ENCODE peak calls at places on chromosome 16, in seven cellular contexts. N is nucleus accumbens, K is HTR-8/SVneo, X is hippocampal formation, Y is upper lobe of right lung, B is RWPE1, H is astrocyte of the spinal cord. A is an unnamed sample.

GRCh38 chr16:30743690-30744089 is 4.5 kb upstream of the PHKG2 start:
- DNase-seq in N (no peak), H (no peak), B (no peak), Y (no peak), K (no peak), X (no peak), A (no peak)

GRCh38 chr16:25093208-25094061 is 18.1 kb upstream of the LCMT1 start:
- DNase-seq in H (no peak), N (no peak), K (no peak), X (no peak), B (no peak), Y (no peak), A (peak)

GRCh38 chr16:88649195-88649923 is 1.5 kb downstream of the CYBA start:
- DNase-seq in K (no peak), Y (peak), B (no peak), X (no peak), H (no peak), N (no peak), A (no peak)

GRCh38 chr16:533391-534088 is 6.0 kb downstream of the CAPN15 start:
- DNase-seq in N (no peak), K (no peak), H (no peak), X (no peak), B (no peak), Y (no peak), A (no peak)

GRCh38 chr16:69526831-69527655 is 38.7 kb upstream of the NFAT5 start:
- DNase-seq in X (no peak), Y (no peak), K (no peak), B (no peak), N (no peak), H (no peak), A (no peak)

GRCh38 chr16:87648698-87649487 is 46.6 kb downstream of the JPH3 start:
- DNase-seq in N (no peak), H (no peak), X (no peak), K (no peak), Y (no peak), B (no peak), A (no peak)

GRCh38 chr16:87550510-87550961 is 51.8 kb upstream of the JPH3 start:
- DNase-seq in Y (peak), K (no peak), B (peak), H (no peak), X (peak), N (no peak), A (peak)

GRCh38 chr16:23679274-23679985 is 741 bp downstream of the PLK1 start:
- DNase-seq in N (no peak), K (peak), Y (no peak), B (peak), X (no peak), H (peak), A (peak)

GRCh38 chr16:69796285-69797118 is 34.4 kb downstream of the WWP2 start:
- DNase-seq in K (peak), B (peak), X (peak), Y (peak), N (no peak), H (peak), A (peak)